ENCODE peak calls at places on chromosomes 2 and 18, in five cellular contexts. One of them, this sample, is unnamed. For H3K4me1, the result is how much of the 10 kb centered on the place peaks cover.

GRCh38 chr18:50203801-50204604 is 9.1 kb upstream of the MYO5B start:
- DNase-seq in HCT116: peak
- DNase-seq in suprapubic skin: no peak
- DNase-seq in sigmoid colon: no peak
- DNase-seq in H1: no peak
- DNase-seq in this sample: peak

GRCh38 chr18:65436430-65436829 is 314.4 kb upstream of the CDH7 start:
- DNase-seq in HCT116: no peak
- DNase-seq in suprapubic skin: no peak
- DNase-seq in sigmoid colon: no peak
- DNase-seq in H1: peak
- DNase-seq in this sample: no peak

GRCh38 chr2:24878341-24878740 is 41.7 kb downstream of the ADCY3 start:
- DNase-seq in HCT116: no peak
- DNase-seq in suprapubic skin: no peak
- DNase-seq in sigmoid colon: no peak
- DNase-seq in H1: no peak
- DNase-seq in this sample: no peak

GRCh38 chr2:79292231-79292785 is 132.8 kb upstream of the REG3A start:
- DNase-seq in HCT116: no peak
- DNase-seq in suprapubic skin: no peak
- DNase-seq in sigmoid colon: no peak
- DNase-seq in H1: no peak
- DNase-seq in this sample: no peak

GRCh38 chr2:85911097-85911496 is 22.3 kb upstream of the ST3GAL5 start:
- DNase-seq in HCT116: no peak
- DNase-seq in suprapubic skin: no peak
- DNase-seq in sigmoid colon: no peak
- DNase-seq in H1: no peak
- DNase-seq in this sample: no peak

GRCh38 chr2:222404126-222404891 is 20.0 kb upstream of the SGPP2 start:
- DNase-seq in HCT116: no peak
- DNase-seq in suprapubic skin: no peak
- DNase-seq in sigmoid colon: no peak
- DNase-seq in H1: no peak
- DNase-seq in this sample: no peak

GRCh38 chr2:191691016-191691725 is 13.2 kb downstream of the NABP1 start:
- DNase-seq in HCT116: peak
- DNase-seq in suprapubic skin: no peak
- DNase-seq in sigmoid colon: no peak
- DNase-seq in H1: no peak
- DNase-seq in this sample: no peak

GRCh38 chr2:132640116-132640515 is 29.9 kb downstream of the LYPD1 start:
- DNase-seq in HCT116: no peak
- DNase-seq in suprapubic skin: no peak
- DNase-seq in sigmoid colon: no peak
- DNase-seq in H1: no peak
- DNase-seq in this sample: no peak

GRCh38 chr2:182866461-182867369 is at the start of gene FRZB:
- DNase-seq in HCT116: no peak
- DNase-seq in suprapubic skin: peak
- DNase-seq in sigmoid colon: peak
- DNase-seq in H1: peak
- DNase-seq in this sample: peak

GRCh38 chr2:68690851-68691250 is 43.8 kb upstream of the ARHGAP25 start:
- DNase-seq in HCT116: no peak
- DNase-seq in suprapubic skin: no peak
- DNase-seq in sigmoid colon: no peak
- DNase-seq in H1: no peak
- DNase-seq in this sample: no peak

GRCh38 chr2:147368306-147368705 is 476.5 kb upstream of the ACVR2A start:
- DNase-seq in HCT116: no peak
- DNase-seq in suprapubic skin: no peak
- DNase-seq in sigmoid colon: no peak
- DNase-seq in H1: no peak
- DNase-seq in this sample: no peak

GRCh38 chr2:9249036-9249800 is 42.6 kb downstream of the ASAP2 start:
- DNase-seq in HCT116: no peak
- DNase-seq in suprapubic skin: no peak
- DNase-seq in sigmoid colon: no peak
- DNase-seq in H1: no peak
- DNase-seq in this sample: peak

GRCh38 chr2:241198381-241199282 is 10.2 kb downstream of the ANO7 start:
- DNase-seq in HCT116: no peak
- DNase-seq in suprapubic skin: no peak
- DNase-seq in sigmoid colon: no peak
- DNase-seq in H1: no peak
- DNase-seq in this sample: no peak

GRCh38 chr2:241200822-241201395 is 12.4 kb downstream of the ANO7 start:
- DNase-seq in HCT116: no peak
- DNase-seq in suprapubic skin: no peak
- DNase-seq in sigmoid colon: no peak
- DNase-seq in H1: no peak
- DNase-seq in this sample: no peak

GRCh38 chr2:241201445-241202267 is 13.2 kb downstream of the ANO7 start:
- DNase-seq in HCT116: no peak
- DNase-seq in suprapubic skin: no peak
- DNase-seq in sigmoid colon: no peak
- DNase-seq in H1: no peak
- DNase-seq in this sample: no peak

GRCh38 chr2:241199286-241199685 is 10.8 kb downstream of the ANO7 start:
- DNase-seq in HCT116: no peak
- DNase-seq in suprapubic skin: no peak
- DNase-seq in sigmoid colon: no peak
- DNase-seq in H1: no peak
- DNase-seq in this sample: no peak

DNA sequence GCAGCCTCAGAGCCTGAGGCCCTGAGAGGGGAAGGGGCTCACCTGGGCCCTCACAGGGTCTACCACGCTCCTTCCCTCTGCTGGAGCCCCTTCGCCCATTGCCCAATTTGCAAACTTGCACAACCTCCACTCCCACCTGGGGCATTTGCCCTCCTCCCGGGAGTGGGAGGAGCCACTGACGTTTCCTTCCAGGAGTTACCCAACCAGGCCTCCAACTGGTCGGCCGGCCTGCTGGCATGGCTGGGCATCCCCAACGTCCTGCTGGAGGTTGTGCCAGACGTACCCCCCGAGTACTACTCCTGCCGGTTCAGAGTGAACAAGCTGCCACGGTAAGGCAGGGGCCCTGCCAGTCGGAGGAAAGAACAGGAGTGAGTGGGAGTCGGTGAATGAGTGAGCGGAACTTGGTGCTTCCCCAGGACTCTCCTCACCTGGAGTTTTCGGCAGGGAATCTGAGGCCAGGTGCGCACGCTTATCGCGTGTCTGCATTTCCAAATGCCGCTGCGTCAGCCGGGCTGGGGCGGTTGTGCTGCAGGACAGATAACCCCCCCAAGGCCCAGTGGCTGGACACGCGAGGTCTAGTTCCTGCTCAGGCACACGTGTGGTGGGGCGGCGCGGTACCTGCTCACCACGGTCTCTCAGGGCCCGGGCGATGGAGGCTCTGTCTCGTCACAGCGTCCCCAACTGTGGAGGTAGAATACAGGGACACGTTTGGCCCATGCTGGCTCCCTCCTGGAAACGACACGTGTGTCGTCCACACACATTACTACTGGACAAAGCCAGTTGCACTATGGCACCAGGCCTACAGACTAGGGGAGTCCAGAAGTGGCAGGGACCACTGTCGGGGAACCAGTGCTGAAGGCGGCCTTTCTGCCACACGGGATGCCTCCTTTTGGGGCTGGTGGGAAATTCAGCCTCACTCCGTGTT is 11.7 kb downstream of the ANO7 start:
- DNase-seq in HCT116: no peak
- DNase-seq in suprapubic skin: no peak
- DNase-seq in sigmoid colon: no peak
- DNase-seq in H1: no peak
- DNase-seq in this sample: no peak
- TF ChIP-seq POLR2AphosphoS5 in HCT116: no peak
- TF ChIP-seq POLR2AphosphoS5 in suprapubic skin: no peak
- TF ChIP-seq POLR2AphosphoS5 in sigmoid colon: no peak
- TF ChIP-seq POLR2AphosphoS5 in H1: no peak
- TF ChIP-seq POLR2AphosphoS5 in this sample: no peak

DNA sequence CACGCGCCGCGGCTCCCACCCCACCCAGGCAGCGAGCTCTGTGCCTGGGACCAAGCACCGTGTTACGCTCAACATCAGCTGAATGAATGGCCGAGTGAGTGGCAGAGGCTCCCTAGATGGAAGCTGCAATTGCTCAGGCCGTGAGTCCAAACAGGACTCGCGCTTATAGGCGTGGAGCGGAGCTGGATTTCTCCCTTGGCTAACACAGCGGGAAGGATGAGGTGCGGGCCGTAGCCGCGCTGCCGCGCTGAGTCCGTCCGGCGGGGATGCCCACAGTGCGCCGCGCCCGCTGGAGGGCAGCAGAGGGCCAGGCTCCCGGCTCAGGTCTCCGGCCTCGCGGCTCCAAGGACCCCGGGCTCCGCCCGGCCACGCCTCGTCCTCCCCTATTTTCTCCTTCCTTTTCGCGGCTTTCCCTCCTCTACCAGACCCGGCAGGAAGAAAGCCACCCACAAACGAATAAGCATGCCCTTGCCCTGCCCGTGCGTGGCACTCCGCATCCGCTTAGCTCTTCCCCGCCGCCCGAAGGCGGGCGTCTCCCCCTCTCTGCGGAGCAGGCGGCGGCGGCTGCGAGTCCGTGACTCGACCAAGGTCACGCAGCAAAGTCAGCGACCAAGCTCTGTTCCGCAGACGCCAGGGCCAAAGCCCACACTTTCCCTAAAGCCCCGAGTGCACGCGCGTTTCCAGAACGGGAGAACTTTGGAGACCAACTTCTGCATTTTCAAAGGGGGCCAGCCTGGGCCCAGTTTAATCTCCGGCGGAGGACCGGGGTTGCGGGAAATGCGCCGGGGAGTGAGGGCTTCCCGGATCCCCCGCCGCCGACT is 48.5 kb downstream of the KCNIP3 start:
- DNase-seq in HCT116: peak
- DNase-seq in suprapubic skin: peak
- DNase-seq in sigmoid colon: peak
- DNase-seq in H1: peak
- DNase-seq in this sample: peak
- TF ChIP-seq POLR2A in HCT116: no peak
- TF ChIP-seq POLR2A in suprapubic skin: no peak
- TF ChIP-seq POLR2A in sigmoid colon: no peak
- TF ChIP-seq POLR2A in H1: no peak
- TF ChIP-seq POLR2A in this sample: no peak

GRCh38 chr2:43274721-43275120 is 48.3 kb upstream of the ZFP36L2 start:
- DNase-seq in HCT116: no peak
- DNase-seq in suprapubic skin: no peak
- DNase-seq in sigmoid colon: no peak
- DNase-seq in H1: no peak
- DNase-seq in this sample: no peak

GRCh38 chr2:43270461-43270860 is 44.1 kb upstream of the ZFP36L2 start:
- DNase-seq in HCT116: no peak
- DNase-seq in suprapubic skin: no peak
- DNase-seq in sigmoid colon: no peak
- DNase-seq in H1: no peak
- DNase-seq in this sample: no peak

GRCh38 chr2:43274055-43274454 is 47.6 kb upstream of the ZFP36L2 start:
- DNase-seq in HCT116: no peak
- DNase-seq in suprapubic skin: no peak
- DNase-seq in sigmoid colon: no peak
- DNase-seq in H1: no peak
- DNase-seq in this sample: no peak

GRCh38 chr2:43270930-43271615 is 44.7 kb upstream of the ZFP36L2 start:
- DNase-seq in HCT116: no peak
- DNase-seq in suprapubic skin: no peak
- DNase-seq in sigmoid colon: no peak
- DNase-seq in H1: no peak
- DNase-seq in this sample: no peak

GRCh38 chr2:43273477-43273876 is 47.1 kb upstream of the ZFP36L2 start:
- DNase-seq in HCT116: no peak
- DNase-seq in suprapubic skin: no peak
- DNase-seq in sigmoid colon: no peak
- DNase-seq in H1: no peak
- DNase-seq in this sample: no peak
- H3K4me1 ChIP-seq in HCT116: under half
- H3K4me1 ChIP-seq in suprapubic skin: under half
- H3K4me1 ChIP-seq in sigmoid colon: under half
- H3K4me1 ChIP-seq in H1: under half
- H3K4me1 ChIP-seq in this sample: under half

GRCh38 chr2:38146917-38147307 is 71.0 kb upstream of the CYP1B1 start:
- DNase-seq in HCT116: peak
- DNase-seq in suprapubic skin: no peak
- DNase-seq in sigmoid colon: peak
- DNase-seq in H1: peak
- DNase-seq in this sample: peak
- TF ChIP-seq POLR2AphosphoS5 in HCT116: no peak
- TF ChIP-seq POLR2AphosphoS5 in suprapubic skin: no peak
- TF ChIP-seq POLR2AphosphoS5 in sigmoid colon: no peak
- TF ChIP-seq POLR2AphosphoS5 in H1: no peak
- TF ChIP-seq POLR2AphosphoS5 in this sample: no peak

GRCh38 chr2:99180755-99181647 is at the start of the genes MITD1 and MRPL30:
- DNase-seq in HCT116: peak
- DNase-seq in suprapubic skin: peak
- DNase-seq in sigmoid colon: peak
- DNase-seq in H1: peak
- DNase-seq in this sample: peak
- TF ChIP-seq POLR2A in HCT116: peak
- TF ChIP-seq POLR2A in suprapubic skin: peak
- TF ChIP-seq POLR2A in sigmoid colon: no peak
- TF ChIP-seq POLR2A in H1: peak
- TF ChIP-seq POLR2A in this sample: peak